ENCODE peak calls at places on chromosomes 5 and 9, in eight cellular contexts. Q, Z, A, K, X, G, C and M are unnamed samples.

GRCh38 chr9:120846251-120846869 is 3.6 kb upstream of the PSMD5 start:
- DNase-seq in K (no peak), C (no peak), Z (no peak), G (no peak), A (no peak), X (no peak), Q (no peak), M (no peak)

GRCh38 chr5:10849278-10849677 is 88.2 kb upstream of the DAP start:
- DNase-seq in A (no peak), X (no peak), C (no peak), Z (no peak), K (no peak), G (no peak), Q (no peak), M (no peak)

GRCh38 chr9:14158911-14159310 is 155.0 kb downstream of the NFIB start:
- DNase-seq in X (no peak), Z (no peak), A (no peak), C (no peak), G (no peak), Q (no peak), K (no peak), M (no peak)

GRCh38 chr9:25557645-25558300 is 120.5 kb downstream of the TUSC1 start:
- DNase-seq in Z (no peak), K (no peak), Q (no peak), A (no peak), X (no peak), C (no peak), G (no peak), M (no peak)

GRCh38 chr5:127210082-127210481 is 80.5 kb upstream of the MEGF10 start:
- DNase-seq in Q (no peak), K (no peak), Z (no peak), X (no peak), A (no peak), G (no peak), C (no peak), M (no peak)

GRCh38 chr9:88732128-88732527 is 197.2 kb downstream of the NXNL2 start:
- DNase-seq in G (no peak), Z (no peak), K (no peak), A (no peak), C (peak; percentile 29), X (peak; percentile 57), Q (no peak), M (no peak)

GRCh38 chr5:132466453-132467291 is 23.9 kb downstream of the IRF1 start:
- DNase-seq in Q (peak; percentile 59), C (no peak), A (no peak), K (no peak), Z (no peak), G (no peak), X (no peak), M (no peak)

GRCh38 chr5:3695818-3696217 is 100.2 kb downstream of the IRX1 start:
- DNase-seq in K (no peak), X (no peak), G (no peak), Q (no peak), A (no peak), C (no peak), Z (no peak), M (no peak)

GRCh38 chr9:85898288-85898802 is 42.6 kb upstream of the NAA35 start:
- DNase-seq in C (no peak), X (no peak), K (no peak), Q (no peak), G (no peak), A (no peak), Z (no peak), M (no peak)

GRCh38 chr9:130184983-130185382 is 12.8 kb downstream of the NCS1 start:
- DNase-seq in Q (no peak), G (no peak), K (no peak), C (no peak), A (peak; percentile 44), Z (no peak), X (no peak), M (no peak)

GRCh38 chr5:7673658-7674057 is 177.3 kb downstream of the CFAP90 start:
- DNase-seq in C (no peak), Z (no peak), G (no peak), Q (no peak), X (no peak), K (no peak), A (no peak), M (no peak)

GRCh38 chr9:128011071-128011817 is 30.5 kb upstream of the EEIG1 start:
- DNase-seq in A (no peak), K (no peak), X (no peak), Z (no peak), C (no peak), G (no peak), Q (no peak), M (no peak)

GRCh38 chr5:145752534-145752933 is 82.6 kb downstream of the PRELID2 start:
- DNase-seq in Z (no peak), Q (no peak), K (no peak), C (no peak), A (no peak), X (no peak), G (no peak), M (no peak)

GRCh38 chr9:114275246-114275994 is 47.5 kb upstream of the ORM1 start:
- DNase-seq in X (no peak), Z (no peak), C (no peak), Q (no peak), G (no peak), A (no peak), K (no peak), M (no peak)